ENCODE peak calls at places on chromosomes 2 and 18, in seven cellular contexts. R is heart right ventricle, E is psoas muscle, O is foreskin fibroblast, B is AG10803, N is transverse colon, J is GM23338. Q is an unnamed sample.

GRCh38 chr2:21217421-21217820 is 93.7 kb downstream of the TDRD15 start:
- DNase-seq in R (no peak), E (no peak), O (no peak), B (no peak), N (no peak), J (no peak), Q (no peak)

GRCh38 chr2:112994648-112995047 is 10.6 kb upstream of the IL36A start:
- DNase-seq in R (no peak), E (no peak), O (no peak), B (no peak), N (no peak), J (no peak), Q (no peak)

GRCh38 chr2:122100371-122101150 is 345.1 kb downstream of the TSN start:
- DNase-seq in R (no peak), E (no peak), O (no peak), B (peak; percentile 42), N (no peak), J (peak; percentile 41), Q (no peak)

GRCh38 chr2:111072220-111072871 is 48.4 kb upstream of the BCL2L11 start:
- DNase-seq in R (no peak), E (no peak), O (peak; percentile 60), B (peak; percentile 58), N (no peak), J (no peak), Q (peak; percentile 84)

GRCh38 chr18:11654736-11655604 is 34.1 kb upstream of the GNAL start:
- DNase-seq in R (peak; percentile 67), E (peak; percentile 49), O (peak; percentile 24), B (peak; percentile 17), N (peak; percentile 41), J (peak; percentile 77), Q (peak; percentile 23)

GRCh38 chr2:173210270-173211196 is 134.9 kb downstream of the MAP3K20 start:
- DNase-seq in R (peak; percentile 20), E (peak; percentile 39), O (peak; percentile 91), B (peak; percentile 96), N (peak; percentile 63), J (peak; percentile 89), Q (peak; percentile 98)

GRCh38 chr2:26346454-26347053 is at the start of gene ADGRF3:
- DNase-seq in R (peak; percentile 46), E (peak; percentile 56), O (no peak), B (peak; percentile 36), N (peak; percentile 75), J (peak; percentile 59), Q (peak; percentile 43)

GRCh38 chr2:110682267-110682666 is 4.4 kb upstream of the BUB1 start:
- DNase-seq in R (no peak), E (no peak), O (no peak), B (no peak), N (no peak), J (no peak), Q (no peak)

GRCh38 chr2:141137121-141137693 is 993.6 kb downstream of the LRP1B start:
- DNase-seq in R (no peak), E (no peak), O (no peak), B (no peak), N (no peak), J (no peak), Q (no peak)

GRCh38 chr2:152098798-152099654 is at the start of gene CACNB4:
- DNase-seq in R (peak; percentile 21), E (peak; percentile 15), O (peak; percentile 25), B (peak; percentile 22), N (no peak), J (peak; percentile 77), Q (peak; percentile 23)

GRCh38 chr2:241640165-241640795 is 2.8 kb downstream of the ATG4B start:
- DNase-seq in R (no peak), E (no peak), O (no peak), B (no peak), N (no peak), J (no peak), Q (no peak)

GRCh38 chr2:215751200-215751910 is 262.0 kb downstream of the MREG start:
- DNase-seq in R (no peak), E (no peak), O (peak; percentile 90), B (peak; percentile 94), N (no peak), J (no peak), Q (peak; percentile 87)

GRCh38 chr2:3172265-3172935 is 205.2 kb downstream of the EIPR1 start:
- DNase-seq in R (no peak), E (no peak), O (no peak), B (no peak), N (no peak), J (no peak), Q (no peak)

GRCh38 chr18:70380915-70381896 is 92.4 kb downstream of the SOCS6 start:
- DNase-seq in R (peak; percentile 17), E (no peak), O (peak; percentile 22), B (no peak), N (peak; percentile 86), J (peak; percentile 47), Q (no peak)

GRCh38 chr18:13219576-13219975 is 1.0 kb downstream of the LDLRAD4 start:
- DNase-seq in R (no peak), E (no peak), O (no peak), B (no peak), N (no peak), J (no peak), Q (no peak)

GRCh38 chr2:46187112-46187618 is 110.0 kb upstream of the EPAS1 start:
- DNase-seq in R (no peak), E (no peak), O (peak; percentile 79), B (peak; percentile 97), N (peak; percentile 38), J (no peak), Q (peak; percentile 87)

GRCh38 chr2:231392431-231393148 is 2.9 kb upstream of the B3GNT7 start:
- DNase-seq in R (no peak), E (no peak), O (no peak), B (no peak), N (no peak), J (no peak), Q (no peak)
- H3K4me3 ChIP-seq in R (no peak overlapping the region), E (no peak overlapping the region), O (no peak overlapping the region), B (no peak overlapping the region), N (no peak overlapping the region), J (no peak overlapping the region), Q (no peak overlapping the region)

GRCh38 chr18:27787543-27787942 is 389.4 kb downstream of the CDH2 start:
- DNase-seq in R (no peak), E (no peak), O (no peak), B (no peak), N (no peak), J (no peak), Q (no peak)
- TF ChIP-seq CTCF in R (no peak), E (no peak), O (no peak), B (no peak), N (no peak), J (no peak), Q (no peak)

DNA sequence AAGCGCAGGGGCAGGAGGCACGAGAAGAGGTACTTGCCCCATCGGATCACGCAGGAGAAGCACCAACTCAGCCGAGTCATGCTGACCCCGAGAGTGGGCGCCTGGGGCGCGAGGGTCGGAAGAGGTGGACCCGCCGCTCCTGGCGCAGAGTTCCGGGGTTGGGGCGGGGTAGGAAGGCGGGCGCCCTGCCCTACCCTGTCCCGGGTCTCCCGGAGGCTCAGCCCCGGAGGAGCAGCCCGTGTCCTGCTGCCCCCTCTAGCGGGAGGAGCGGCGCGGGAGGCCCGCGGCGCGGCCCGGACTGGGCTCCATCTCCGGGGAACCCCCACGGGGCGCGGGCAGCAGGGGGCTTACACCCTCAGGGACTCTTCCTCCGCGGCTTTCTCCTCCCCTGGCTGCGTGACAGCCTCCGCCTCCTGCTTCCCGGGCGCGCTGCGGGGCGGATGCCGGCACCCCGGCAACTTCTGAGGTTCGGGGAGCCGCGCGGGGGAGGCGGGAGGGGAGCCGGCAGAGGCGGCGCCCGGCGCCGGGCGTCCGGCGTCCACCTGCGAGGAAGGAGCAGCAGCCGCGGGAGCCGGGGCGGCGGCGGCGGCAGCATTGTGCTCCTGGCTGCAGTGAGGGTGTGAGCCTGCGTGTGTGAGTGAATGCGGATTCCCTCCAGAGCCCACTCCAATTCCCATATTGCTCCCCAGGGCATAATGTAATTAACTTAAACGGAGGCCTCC is 7.5 kb upstream of the TNS1 start:
- DNase-seq in R (peak; percentile 68), E (peak; percentile 65), O (peak; percentile 50), B (peak; percentile 40), N (peak; percentile 50), J (peak; percentile 59), Q (no peak)
- H3K4me3 ChIP-seq in R (peak overlapping the region; percentile 40), E (peak overlapping the region; percentile 68), O (peak overlapping the region; percentile 72), B (peak overlapping the region; percentile 78), N (peak overlapping the region; percentile 22), J (peak overlapping the region; percentile 84), Q (peak overlapping the region; percentile 80)

DNA sequence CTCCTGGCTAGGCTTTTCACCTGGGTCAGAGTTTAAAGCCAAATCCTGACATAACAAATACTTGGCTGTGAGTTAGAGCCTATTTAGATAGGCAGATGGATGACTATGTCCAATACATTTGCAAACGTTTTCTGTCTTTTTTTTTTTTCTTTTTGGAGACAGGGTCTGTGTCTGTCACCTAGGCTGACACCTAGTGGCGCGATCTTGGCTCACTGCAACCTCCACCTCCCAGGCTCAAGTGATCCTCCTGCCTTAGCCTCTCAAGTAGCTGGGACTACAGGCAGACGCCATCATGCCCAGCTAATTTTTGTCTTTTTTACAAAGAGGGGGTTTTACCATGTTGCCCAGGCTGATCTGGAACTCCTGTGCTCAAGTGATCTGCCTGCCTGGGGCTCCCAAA is 124.8 kb downstream of the DYM start:
- DNase-seq in R (no peak), E (no peak), O (no peak), B (no peak), N (no peak), J (peak; percentile 40), Q (no peak)
- TF ChIP-seq CTCF in R (no peak), E (no peak), O (no peak), B (no peak), N (no peak), J (peak; percentile 64), Q (no peak)

DNA sequence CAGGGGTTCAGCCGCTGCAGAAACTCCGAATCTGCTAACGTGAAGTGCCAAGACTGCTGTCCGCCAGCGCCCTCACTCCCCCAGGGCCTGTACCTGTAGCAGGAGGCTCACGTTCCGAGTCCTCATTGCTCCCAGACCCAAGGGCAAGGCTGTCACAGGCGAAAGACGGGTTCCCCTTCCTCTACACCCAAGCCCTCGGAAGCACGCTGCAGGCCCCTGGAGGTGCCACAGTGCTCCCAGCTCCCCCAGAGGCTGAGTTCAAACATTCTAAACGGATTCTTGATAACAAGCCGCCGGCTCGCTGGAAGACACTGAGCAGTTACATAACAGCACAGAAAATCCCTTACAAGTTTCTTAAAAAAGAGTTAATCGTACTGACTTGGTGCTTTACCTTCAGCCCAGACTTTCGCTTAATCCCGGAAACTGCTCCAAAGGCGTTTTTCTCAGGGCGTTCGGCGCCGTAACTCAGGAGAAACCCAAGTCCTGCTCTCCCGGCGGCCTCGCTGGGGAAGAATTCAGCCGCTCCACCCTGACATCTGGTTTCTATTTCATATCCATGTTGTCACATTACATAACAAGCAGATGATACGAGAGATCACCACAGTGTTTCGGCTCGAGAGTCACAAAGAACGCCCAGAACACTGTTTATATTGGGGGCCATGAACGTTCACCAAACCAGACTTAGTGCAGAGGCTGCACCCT is 92.0 kb downstream of the HDAC4 start:
- DNase-seq in R (peak; percentile 48), E (peak; percentile 61), O (peak; percentile 76), B (peak; percentile 80), N (peak; percentile 29), J (no peak), Q (peak; percentile 84)
- H3K4me3 ChIP-seq in R (peak overlapping the region; percentile 33), E (peak overlapping the region; percentile 95), O (peak overlapping the region; percentile 69), B (peak overlapping the region; percentile 72), N (peak overlapping the region; percentile 24), J (no peak overlapping the region), Q (peak overlapping the region; percentile 70)

DNA sequence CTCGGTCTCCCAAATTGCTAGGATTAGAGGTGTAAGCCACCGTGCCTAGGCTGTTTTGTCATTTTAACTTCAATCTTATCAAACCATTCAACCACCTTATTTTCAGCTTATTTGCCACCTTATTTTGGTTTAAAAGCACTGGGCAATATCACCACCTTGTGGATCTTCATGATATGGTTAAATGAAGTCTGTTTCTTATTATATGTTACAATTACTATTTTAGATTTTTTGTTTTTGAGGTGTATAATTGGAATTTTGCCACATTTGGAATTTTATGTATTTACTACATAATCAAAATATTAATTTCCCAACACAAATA is 43.8 kb upstream of the SCN9A start:
- DNase-seq in R (no peak), E (no peak), O (peak; percentile 24), B (peak; percentile 51), N (no peak), J (peak; percentile 56), Q (peak; percentile 76)
- TF ChIP-seq CTCF in R (peak; percentile 16), E (no peak), O (peak; percentile 38), B (peak; percentile 69), N (no peak), J (peak; percentile 82), Q (peak; percentile 64)